ENCODE peak calls at places on chromosomes 5 and 9, in six cellular contexts. One of them, this sample, is unnamed.

GRCh38 chr5:151683936-151684586 is 2.7 kb downstream of the SPARC start:
- DNase-seq in testis: no peak
- DNase-seq in Panc1: no peak
- DNase-seq in PC-3: no peak
- DNase-seq in cardiac muscle cell: no peak
- DNase-seq in H9: no peak
- DNase-seq in this sample: no peak

GRCh38 chr5:86971034-86971511 is 296.6 kb upstream of the RASA1 start:
- DNase-seq in cardiac muscle cell: no peak
- DNase-seq in Panc1: no peak
- DNase-seq in testis: no peak
- DNase-seq in PC-3: peak; percentile 68
- DNase-seq in H9: no peak
- DNase-seq in this sample: peak; percentile 13

GRCh38 chr5:168829922-168830417 is 250.8 kb upstream of the PANK3 start:
- DNase-seq in Panc1: no peak
- DNase-seq in cardiac muscle cell: no peak
- DNase-seq in H9: no peak
- DNase-seq in PC-3: no peak
- DNase-seq in testis: no peak
- DNase-seq in this sample: no peak

GRCh38 chr5:63959177-63959982 is 2.9 kb downstream of the HTR1A start:
- DNase-seq in testis: peak; percentile 84
- DNase-seq in Panc1: no peak
- DNase-seq in H9: peak; percentile 91
- DNase-seq in PC-3: peak; percentile 8
- DNase-seq in cardiac muscle cell: peak; percentile 90
- DNase-seq in this sample: no peak

GRCh38 chr5:149782900-149783586 is 52.9 kb downstream of the PPARGC1B start:
- DNase-seq in H9: no peak
- DNase-seq in PC-3: no peak
- DNase-seq in testis: no peak
- DNase-seq in Panc1: no peak
- DNase-seq in cardiac muscle cell: no peak
- DNase-seq in this sample: no peak

GRCh38 chr9:122580360-122580759 is 2.8 kb downstream of the OR1L8 start:
- DNase-seq in Panc1: no peak
- DNase-seq in cardiac muscle cell: no peak
- DNase-seq in H9: no peak
- DNase-seq in PC-3: peak; percentile 74
- DNase-seq in testis: no peak
- DNase-seq in this sample: peak; percentile 73

GRCh38 chr5:73028991-73029540 is 73.2 kb downstream of the FCHO2 start:
- DNase-seq in PC-3: no peak
- DNase-seq in H9: no peak
- DNase-seq in testis: no peak
- DNase-seq in cardiac muscle cell: no peak
- DNase-seq in Panc1: no peak
- DNase-seq in this sample: no peak

GRCh38 chr5:103075442-103075841 is 44.5 kb downstream of the GIN1 start:
- DNase-seq in cardiac muscle cell: no peak
- DNase-seq in H9: no peak
- DNase-seq in Panc1: no peak
- DNase-seq in testis: no peak
- DNase-seq in PC-3: no peak
- DNase-seq in this sample: no peak

GRCh38 chr9:94649100-94649855 is 10.0 kb upstream of the FBP1 start:
- DNase-seq in H9: no peak
- DNase-seq in Panc1: no peak
- DNase-seq in testis: no peak
- DNase-seq in PC-3: peak; percentile 94
- DNase-seq in cardiac muscle cell: no peak
- DNase-seq in this sample: peak; percentile 96

GRCh38 chr5:34854459-34855174 is 15.7 kb downstream of the TTC23L start:
- DNase-seq in testis: no peak
- DNase-seq in PC-3: peak; percentile 30
- DNase-seq in Panc1: no peak
- DNase-seq in H9: no peak
- DNase-seq in cardiac muscle cell: no peak
- DNase-seq in this sample: no peak

GRCh38 chr9:89985078-89985477 is 380.3 kb downstream of the GADD45G start:
- DNase-seq in testis: no peak
- DNase-seq in H9: no peak
- DNase-seq in PC-3: no peak
- DNase-seq in cardiac muscle cell: no peak
- DNase-seq in Panc1: no peak
- DNase-seq in this sample: no peak

GRCh38 chr9:8856686-8857329 is 1057.2 kb upstream of the DMAC1 start:
- DNase-seq in H9: no peak
- DNase-seq in testis: no peak
- DNase-seq in cardiac muscle cell: peak; percentile 61
- DNase-seq in PC-3: no peak
- DNase-seq in Panc1: no peak
- DNase-seq in this sample: no peak

GRCh38 chr9:37995348-37995737 is 73.7 kb downstream of the SHB start:
- DNase-seq in cardiac muscle cell: no peak
- DNase-seq in Panc1: no peak
- DNase-seq in testis: no peak
- DNase-seq in PC-3: no peak
- DNase-seq in H9: no peak
- DNase-seq in this sample: no peak

GRCh38 chr5:91070761-91071429 is 312.2 kb downstream of the ARRDC3 start:
- DNase-seq in PC-3: no peak
- DNase-seq in Panc1: no peak
- DNase-seq in testis: no peak
- DNase-seq in H9: no peak
- DNase-seq in cardiac muscle cell: no peak
- DNase-seq in this sample: no peak

GRCh38 chr5:74055446-74056097 is 429.6 kb downstream of the ARHGEF28 start:
- DNase-seq in PC-3: no peak
- DNase-seq in H9: no peak
- DNase-seq in testis: no peak
- DNase-seq in cardiac muscle cell: no peak
- DNase-seq in Panc1: no peak
- DNase-seq in this sample: no peak

GRCh38 chr9:89122944-89123343 is 55.7 kb downstream of the SHC3 start:
- DNase-seq in testis: no peak
- DNase-seq in H9: no peak
- DNase-seq in Panc1: no peak
- DNase-seq in PC-3: no peak
- DNase-seq in cardiac muscle cell: no peak
- DNase-seq in this sample: no peak

GRCh38 chr9:116156621-116157314 is 3.2 kb downstream of the PAPPA start:
- DNase-seq in PC-3: peak; percentile 71
- DNase-seq in Panc1: no peak
- DNase-seq in cardiac muscle cell: peak; percentile 88
- DNase-seq in H9: peak; percentile 74
- DNase-seq in testis: peak; percentile 65
- DNase-seq in this sample: no peak
- TF ChIP-seq CTCF in PC-3: no peak
- TF ChIP-seq CTCF in Panc1: no peak
- TF ChIP-seq CTCF in cardiac muscle cell: no peak
- TF ChIP-seq CTCF in H9: no peak
- TF ChIP-seq CTCF in testis: no peak
- TF ChIP-seq CTCF in this sample: no peak

GRCh38 chr5:154758977-154759376 is 3.8 kb downstream of the LARP1 start:
- DNase-seq in PC-3: peak; percentile 30
- DNase-seq in Panc1: no peak
- DNase-seq in testis: no peak
- DNase-seq in cardiac muscle cell: no peak
- DNase-seq in H9: no peak
- DNase-seq in this sample: peak; percentile 65
- H3K27ac ChIP-seq in PC-3: peak overlapping the region; percentile 65
- H3K27ac ChIP-seq in Panc1: no peak overlapping the region
- H3K27ac ChIP-seq in testis: no peak overlapping the region
- H3K27ac ChIP-seq in cardiac muscle cell: no peak overlapping the region
- H3K27ac ChIP-seq in H9: no peak overlapping the region
- H3K27ac ChIP-seq in this sample: no peak overlapping the region

GRCh38 chr5:13536921-13537320 is 407.6 kb downstream of the DNAH5 start:
- DNase-seq in PC-3: no peak
- DNase-seq in Panc1: no peak
- DNase-seq in testis: no peak
- DNase-seq in H9: no peak
- DNase-seq in cardiac muscle cell: no peak
- DNase-seq in this sample: no peak

GRCh38 chr5:13540154-13540815 is 404.2 kb downstream of the DNAH5 start:
- DNase-seq in cardiac muscle cell: no peak
- DNase-seq in H9: no peak
- DNase-seq in PC-3: no peak
- DNase-seq in testis: no peak
- DNase-seq in Panc1: no peak
- DNase-seq in this sample: no peak
- TF ChIP-seq CTCF in cardiac muscle cell: no peak
- TF ChIP-seq CTCF in H9: no peak
- TF ChIP-seq CTCF in PC-3: no peak
- TF ChIP-seq CTCF in testis: no peak
- TF ChIP-seq CTCF in Panc1: no peak
- TF ChIP-seq CTCF in this sample: no peak

GRCh38 chr5:132667761-132668705 is 5.8 kb upstream of the IL4 start:
- DNase-seq in H9: peak; percentile 33
- DNase-seq in Panc1: no peak
- DNase-seq in cardiac muscle cell: no peak
- DNase-seq in testis: no peak
- DNase-seq in PC-3: no peak
- DNase-seq in this sample: no peak

GRCh38 chr5:132665681-132666080 is 7.7 kb downstream of the IL13 start:
- DNase-seq in PC-3: no peak
- DNase-seq in testis: no peak
- DNase-seq in cardiac muscle cell: no peak
- DNase-seq in H9: no peak
- DNase-seq in Panc1: no peak
- DNase-seq in this sample: no peak

GRCh38 chr5:132668706-132669454 is 4.9 kb upstream of the IL4 start:
- DNase-seq in Panc1: no peak
- DNase-seq in H9: no peak
- DNase-seq in cardiac muscle cell: no peak
- DNase-seq in testis: no peak
- DNase-seq in PC-3: no peak
- DNase-seq in this sample: no peak

GRCh38 chr5:132666310-132667123 is 7.3 kb upstream of the IL4 start:
- DNase-seq in testis: no peak
- DNase-seq in Panc1: no peak
- DNase-seq in H9: no peak
- DNase-seq in PC-3: no peak
- DNase-seq in cardiac muscle cell: no peak
- DNase-seq in this sample: no peak

DNA sequence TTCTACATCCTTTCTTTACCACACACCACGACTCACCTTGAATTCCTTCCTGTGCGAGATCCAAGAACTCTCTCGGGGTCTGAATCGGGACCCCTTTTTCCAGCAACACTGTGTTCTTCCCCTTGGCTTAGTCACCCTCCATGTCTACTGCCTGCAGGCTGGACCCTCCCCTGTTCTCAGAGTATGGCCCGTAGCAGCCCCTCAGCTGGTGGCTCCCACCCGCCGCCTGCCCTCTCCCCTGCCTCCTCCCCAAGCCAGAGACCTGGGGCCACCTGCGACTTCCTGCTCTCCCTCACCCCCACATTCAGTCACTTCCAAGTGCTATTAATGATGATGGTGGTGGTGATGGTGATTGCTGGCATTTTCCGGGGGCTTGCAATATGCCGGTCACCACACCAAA is 6.5 kb upstream of the IL4 start:
- DNase-seq in Panc1: no peak
- DNase-seq in cardiac muscle cell: no peak
- DNase-seq in testis: no peak
- DNase-seq in H9: peak; percentile 20
- DNase-seq in PC-3: no peak
- DNase-seq in this sample: no peak
- H3K27ac ChIP-seq in Panc1: no peak overlapping the region
- H3K27ac ChIP-seq in cardiac muscle cell: no peak overlapping the region
- H3K27ac ChIP-seq in testis: no peak overlapping the region
- H3K27ac ChIP-seq in H9: no peak overlapping the region
- H3K27ac ChIP-seq in PC-3: no peak overlapping the region
- H3K27ac ChIP-seq in this sample: no peak overlapping the region

DNA sequence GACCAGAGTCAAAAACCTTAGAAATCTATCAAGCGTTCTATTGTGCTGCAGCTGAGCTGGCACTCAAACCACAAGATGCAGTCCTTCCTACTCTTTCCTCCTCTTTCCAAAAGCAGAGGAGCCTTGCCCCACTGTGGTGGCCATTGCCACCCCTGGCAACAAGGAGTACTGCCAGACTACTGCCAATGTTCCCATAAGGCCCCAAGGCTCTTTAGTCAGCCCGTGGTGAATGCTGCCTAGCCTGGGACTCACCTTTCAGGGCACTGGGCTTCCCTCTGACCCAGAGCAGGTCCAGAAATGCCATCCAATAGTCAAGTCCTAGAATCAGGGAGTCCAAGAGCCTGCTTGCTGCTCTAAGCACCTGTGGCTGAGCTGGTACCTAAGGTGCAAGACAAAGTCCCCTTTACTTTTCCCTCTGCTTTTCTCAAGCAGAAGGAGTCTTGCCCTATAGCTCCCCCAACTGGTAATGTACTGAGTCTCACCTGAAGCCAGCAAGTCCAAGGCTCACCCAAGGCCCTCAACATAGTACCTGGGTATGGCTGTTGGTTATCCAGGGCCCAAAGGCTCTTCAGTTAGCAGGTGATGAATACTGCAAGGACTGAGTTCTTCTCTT is 219.4 kb downstream of the ATPSCKMT start:
- DNase-seq in H9: peak; percentile 72
- DNase-seq in Panc1: no peak
- DNase-seq in testis: no peak
- DNase-seq in cardiac muscle cell: peak; percentile 39
- DNase-seq in PC-3: peak; percentile 76
- DNase-seq in this sample: no peak
- TF ChIP-seq CTCF in H9: peak; percentile 79
- TF ChIP-seq CTCF in Panc1: no peak
- TF ChIP-seq CTCF in testis: no peak
- TF ChIP-seq CTCF in cardiac muscle cell: peak; percentile 46
- TF ChIP-seq CTCF in PC-3: peak; percentile 78
- TF ChIP-seq CTCF in this sample: no peak

GRCh38 chr5:153783278-153783677 is 255.4 kb downstream of the FAM114A2 start:
- DNase-seq in testis: no peak
- DNase-seq in PC-3: no peak
- DNase-seq in Panc1: no peak
- DNase-seq in H9: no peak
- DNase-seq in cardiac muscle cell: no peak
- DNase-seq in this sample: no peak
- H3K27ac ChIP-seq in testis: no peak overlapping the region
- H3K27ac ChIP-seq in PC-3: no peak overlapping the region
- H3K27ac ChIP-seq in Panc1: no peak overlapping the region
- H3K27ac ChIP-seq in H9: no peak overlapping the region
- H3K27ac ChIP-seq in cardiac muscle cell: no peak overlapping the region
- H3K27ac ChIP-seq in this sample: no peak overlapping the region

GRCh38 chr5:132438931-132439330 is 51.6 kb downstream of the IRF1 start:
- DNase-seq in Panc1: no peak
- DNase-seq in cardiac muscle cell: no peak
- DNase-seq in testis: no peak
- DNase-seq in PC-3: no peak
- DNase-seq in H9: no peak
- DNase-seq in this sample: no peak
- TF ChIP-seq CTCF in Panc1: no peak
- TF ChIP-seq CTCF in cardiac muscle cell: no peak
- TF ChIP-seq CTCF in testis: no peak
- TF ChIP-seq CTCF in PC-3: no peak
- TF ChIP-seq CTCF in H9: no peak
- TF ChIP-seq CTCF in this sample: no peak

This sample was measured in RWPE1.